ENCODE peak calls at places on chromosomes 13 and 19, in seven cellular contexts. G is right cardiac atrium; B is COLO829; H is cerebellar nuclear complex; W is stimulated activated naive CD8-positive, alpha-beta T cell treated with anti-CD3 and anti-CD28 coated beads, Interleukin-15, Interleukin-2, amounts not matched to agents 100 U/mL and 50 U/mL, for 24 hours; J is foreskin fibroblast; U is GM03348. P is an unnamed sample.

GRCh38 chr13:43401364-43401763 is 378.0 kb downstream of the DNAJC15 start:
- DNase-seq in B (no peak), W (no peak), H (no peak), G (no peak), J (no peak), U (no peak), P (no peak)

GRCh38 chr13:99289674-99290337 is 17.4 kb downstream of the GPR183 start:
- DNase-seq in G (no peak), J (no peak), W (peak), H (no peak), U (no peak), B (no peak), P (no peak)

GRCh38 chr19:46115396-46116109 is 8.9 kb downstream of the IGFL3 start:
- DNase-seq in G (no peak), U (peak), B (peak), J (peak), W (peak), H (no peak), P (peak)

GRCh38 chr19:4543856-4544647 is 4.2 kb upstream of the LRG1 start:
- DNase-seq in U (no peak), W (no peak), H (no peak), J (no peak), G (no peak), B (no peak), P (no peak)

GRCh38 chr19:4606921-4607678 is 32.2 kb upstream of the TNFAIP8L1 start:
- DNase-seq in U (no peak), J (peak), B (peak), G (peak), W (no peak), H (no peak), P (no peak)

GRCh38 chr19:19171821-19172532 is 1.9 kb upstream of the MEF2B start:
- DNase-seq in G (no peak), H (no peak), B (no peak), W (no peak), U (no peak), J (peak), P (peak)

GRCh38 chr19:45474941-45475516 is 7.2 kb downstream of the FOSB start:
- DNase-seq in G (no peak), H (no peak), U (no peak), W (no peak), B (no peak), J (no peak), P (peak)

GRCh38 chr19:48674921-48675824 is 2.4 kb upstream of the NTN5 start:
- DNase-seq in B (peak), J (peak), U (peak), H (peak), W (peak), G (peak), P (peak)

GRCh38 chr19:29568036-29568788 is 37.9 kb upstream of the POP4 start:
- DNase-seq in J (no peak), U (no peak), H (no peak), W (no peak), G (no peak), B (no peak), P (no peak)

GRCh38 chr13:32629866-32630265 is 43.6 kb downstream of the PDS5B start:
- DNase-seq in H (no peak), B (no peak), G (no peak), U (no peak), J (no peak), W (no peak), P (no peak)

GRCh38 chr13:87497426-87497825 is 173.7 kb upstream of the SLITRK5 start:
- DNase-seq in J (no peak), W (no peak), G (no peak), H (no peak), B (no peak), U (no peak), P (no peak)

GRCh38 chr19:51471527-51471926 is 6.8 kb upstream of the CEACAM18 start:
- DNase-seq in G (no peak), B (no peak), U (no peak), W (no peak), H (no peak), J (no peak), P (no peak)

GRCh38 chr13:113585828-113586355 is 1.3 kb downstream of the TFDP1 start:
- DNase-seq in B (no peak), U (no peak), J (no peak), G (no peak), H (no peak), W (no peak), P (no peak)